ENCODE peak calls at places on chromosomes 5 and 9, in seven cellular contexts. One of them, this sample, is unnamed.

GRCh38 chr5:68531970-68532369 is 316.4 kb downstream of the PIK3R1 start:
- DNase-seq in hypothalamus: no peak
- DNase-seq in Caki2: no peak
- DNase-seq in GM13976: no peak
- DNase-seq in HEK293T: no peak
- DNase-seq in GM23248: no peak
- DNase-seq in EH: no peak
- DNase-seq in this sample: no peak

GRCh38 chr5:64298586-64298985 is 132.9 kb downstream of the RNF180 start:
- DNase-seq in hypothalamus: no peak
- DNase-seq in EH: no peak
- DNase-seq in Caki2: no peak
- DNase-seq in GM23248: no peak
- DNase-seq in HEK293T: no peak
- DNase-seq in GM13976: no peak
- DNase-seq in this sample: no peak

GRCh38 chr9:115025721-115026120 is 92.2 kb downstream of the TNC start:
- DNase-seq in HEK293T: no peak
- DNase-seq in GM13976: no peak
- DNase-seq in Caki2: no peak
- DNase-seq in GM23248: no peak
- DNase-seq in EH: peak
- DNase-seq in hypothalamus: no peak
- DNase-seq in this sample: no peak

GRCh38 chr5:67268233-67269011 is 71.8 kb upstream of the CD180 start:
- DNase-seq in Caki2: no peak
- DNase-seq in EH: peak
- DNase-seq in HEK293T: no peak
- DNase-seq in GM13976: no peak
- DNase-seq in hypothalamus: peak
- DNase-seq in GM23248: peak
- DNase-seq in this sample: peak

GRCh38 chr5:72366324-72366976 is 46.3 kb downstream of the PTCD2 start:
- DNase-seq in hypothalamus: peak
- DNase-seq in HEK293T: peak
- DNase-seq in EH: peak
- DNase-seq in Caki2: peak
- DNase-seq in GM23248: peak
- DNase-seq in GM13976: peak
- DNase-seq in this sample: peak

GRCh38 chr5:59548807-59549357 is 344.6 kb downstream of the PDE4D start:
- DNase-seq in GM13976: no peak
- DNase-seq in HEK293T: no peak
- DNase-seq in GM23248: no peak
- DNase-seq in hypothalamus: no peak
- DNase-seq in EH: no peak
- DNase-seq in Caki2: peak
- DNase-seq in this sample: no peak

GRCh38 chr9:6703898-6704639 is 53.7 kb upstream of the KDM4C start:
- DNase-seq in GM23248: peak
- DNase-seq in HEK293T: peak
- DNase-seq in EH: peak
- DNase-seq in GM13976: peak
- DNase-seq in hypothalamus: peak
- DNase-seq in Caki2: peak
- DNase-seq in this sample: peak

GRCh38 chr9:128731093-128731492 is 7.2 kb upstream of the ZDHHC12 start:
- DNase-seq in GM23248: no peak
- DNase-seq in hypothalamus: no peak
- DNase-seq in HEK293T: no peak
- DNase-seq in EH: no peak
- DNase-seq in GM13976: no peak
- DNase-seq in Caki2: no peak
- DNase-seq in this sample: no peak

GRCh38 chr9:76373173-76373771 is 21.0 kb downstream of the RFK start:
- DNase-seq in GM23248: peak
- DNase-seq in hypothalamus: no peak
- DNase-seq in HEK293T: no peak
- DNase-seq in GM13976: no peak
- DNase-seq in EH: peak
- DNase-seq in Caki2: peak
- DNase-seq in this sample: peak

GRCh38 chr5:3382151-3382550 is 213.5 kb upstream of the IRX1 start:
- DNase-seq in Caki2: no peak
- DNase-seq in GM23248: no peak
- DNase-seq in hypothalamus: no peak
- DNase-seq in EH: no peak
- DNase-seq in GM13976: no peak
- DNase-seq in HEK293T: no peak
- DNase-seq in this sample: no peak

GRCh38 chr5:151315998-151316597 is 12.5 kb upstream of the SLC36A3 start:
- DNase-seq in GM13976: peak
- DNase-seq in EH: peak
- DNase-seq in Caki2: peak
- DNase-seq in GM23248: peak
- DNase-seq in HEK293T: peak
- DNase-seq in hypothalamus: peak
- DNase-seq in this sample: peak

GRCh38 chr9:101540069-101540468 is 6.4 kb downstream of the RNF20 start:
- DNase-seq in EH: no peak
- DNase-seq in Caki2: no peak
- DNase-seq in GM23248: no peak
- DNase-seq in HEK293T: no peak
- DNase-seq in GM13976: no peak
- DNase-seq in hypothalamus: no peak
- DNase-seq in this sample: no peak

GRCh38 chr9:95570646-95571045 is 53.9 kb upstream of the PTCH1 start:
- DNase-seq in HEK293T: no peak
- DNase-seq in hypothalamus: no peak
- DNase-seq in Caki2: no peak
- DNase-seq in EH: no peak
- DNase-seq in GM13976: no peak
- DNase-seq in GM23248: peak
- DNase-seq in this sample: no peak

GRCh38 chr9:94490465-94490864 is 64.4 kb upstream of the PCAT7 start:
- DNase-seq in HEK293T: no peak
- DNase-seq in GM23248: peak
- DNase-seq in hypothalamus: no peak
- DNase-seq in EH: peak
- DNase-seq in Caki2: no peak
- DNase-seq in GM13976: no peak
- DNase-seq in this sample: no peak

GRCh38 chr5:5941486-5941885 is 436.9 kb downstream of the MED10 start:
- DNase-seq in hypothalamus: no peak
- DNase-seq in GM23248: no peak
- DNase-seq in Caki2: no peak
- DNase-seq in HEK293T: no peak
- DNase-seq in EH: no peak
- DNase-seq in GM13976: no peak
- DNase-seq in this sample: no peak

GRCh38 chr9:77679696-77680359 is 31.7 kb upstream of the GNA14 start:
- DNase-seq in EH: no peak
- DNase-seq in hypothalamus: no peak
- DNase-seq in Caki2: no peak
- DNase-seq in GM13976: no peak
- DNase-seq in GM23248: no peak
- DNase-seq in HEK293T: no peak
- DNase-seq in this sample: no peak

GRCh38 chr9:73183917-73184861 is 32.5 kb downstream of the ANXA1 start:
- DNase-seq in HEK293T: no peak
- DNase-seq in GM23248: peak
- DNase-seq in GM13976: peak
- DNase-seq in Caki2: no peak
- DNase-seq in hypothalamus: no peak
- DNase-seq in EH: peak
- DNase-seq in this sample: no peak

GRCh38 chr5:127486471-127486870 is 31.0 kb upstream of the PRRC1 start:
- DNase-seq in hypothalamus: peak
- DNase-seq in GM23248: no peak
- DNase-seq in GM13976: no peak
- DNase-seq in EH: no peak
- DNase-seq in HEK293T: no peak
- DNase-seq in Caki2: no peak
- DNase-seq in this sample: no peak

GRCh38 chr9:19782005-19782404 is 6.8 kb downstream of the SLC24A2 start:
- DNase-seq in EH: peak
- DNase-seq in hypothalamus: no peak
- DNase-seq in Caki2: no peak
- DNase-seq in HEK293T: peak
- DNase-seq in GM13976: no peak
- DNase-seq in GM23248: no peak
- DNase-seq in this sample: no peak

GRCh38 chr9:132579427-132579798 is 3.0 kb upstream of the BARHL1 start:
- DNase-seq in EH: no peak
- DNase-seq in GM13976: no peak
- DNase-seq in Caki2: no peak
- DNase-seq in HEK293T: no peak
- DNase-seq in hypothalamus: no peak
- DNase-seq in GM23248: no peak
- DNase-seq in this sample: no peak

This sample was measured in psoas muscle.